ENCODE peak calls at places on chromosome 20, in six cellular contexts. E is ovary, N is body of pancreas, J is OCI-LY7, D is tibial artery, X is IMR-90. A is an unnamed sample.

GRCh38 chr20:63947638-63948456 is 8.4 kb downstream of the UCKL1 start:
- DNase-seq in E (no peak), N (no peak), J (no peak), D (peak), X (no peak), A (no peak)

GRCh38 chr20:32539063-32539816 is 45.9 kb downstream of the NOL4L start:
- DNase-seq in E (no peak), N (no peak), J (no peak), D (no peak), X (no peak), A (no peak)

GRCh38 chr20:53154540-53154939 is 182.4 kb downstream of the TSHZ2 start:
- DNase-seq in E (no peak), N (no peak), J (no peak), D (no peak), X (no peak), A (no peak)

GRCh38 chr20:44142416-44142815 is 44.6 kb downstream of the JPH2 start:
- DNase-seq in E (no peak), N (no peak), J (no peak), D (no peak), X (peak), A (no peak)

GRCh38 chr20:16476032-16476431 is 97.2 kb downstream of the KIF16B start:
- DNase-seq in E (no peak), N (peak), J (peak), D (no peak), X (peak), A (no peak)

GRCh38 chr20:44098657-44099056 is 88.3 kb downstream of the JPH2 start:
- DNase-seq in E (no peak), N (no peak), J (no peak), D (no peak), X (no peak), A (no peak)

GRCh38 chr20:45631184-45631583 is at the start of gene WFDC9:
- DNase-seq in E (no peak), N (no peak), J (no peak), D (no peak), X (no peak), A (no peak)

GRCh38 chr20:62117362-62117646 is 5.0 kb upstream of the LSM14B start:
- DNase-seq in E (no peak), N (no peak), J (no peak), D (no peak), X (no peak), A (no peak)

GRCh38 chr20:45933231-45934045 is 1.0 kb upstream of the PCIF1 start:
- DNase-seq in E (peak), N (peak), J (peak), D (peak), X (peak), A (no peak)

GRCh38 chr20:51700809-51701285 is 67.3 kb downstream of the ATP9A start:
- DNase-seq in E (no peak), N (peak), J (peak), D (no peak), X (peak), A (no peak)

GRCh38 chr20:53510266-53510665 is 83.4 kb downstream of the ZNF217 start:
- DNase-seq in E (no peak), N (no peak), J (no peak), D (no peak), X (no peak), A (no peak)

GRCh38 chr20:3042621-3043020 is 801 bp upstream of the GNRH2 start:
- DNase-seq in E (peak), N (no peak), J (no peak), D (peak), X (no peak), A (no peak)

GRCh38 chr20:44656447-44656846 is 4.9 kb upstream of the ADA start:
- DNase-seq in E (no peak), N (no peak), J (no peak), D (no peak), X (no peak), A (no peak)

GRCh38 chr20:1816384-1817381 is 78.5 kb upstream of the SIRPA start:
- DNase-seq in E (no peak), N (no peak), J (no peak), D (peak), X (peak), A (no peak)

GRCh38 chr20:44683263-44684046 is 31.7 kb upstream of the CCN5 start:
- DNase-seq in E (no peak), N (peak), J (peak), D (peak), X (peak), A (no peak)

GRCh38 chr20:35120012-35120701 is 27.0 kb downstream of the EDEM2 start:
- DNase-seq in E (no peak), N (peak), J (no peak), D (peak), X (peak), A (peak)

GRCh38 chr20:46849751-46850150 is 44.9 kb upstream of the EYA2 start:
- DNase-seq in E (no peak), N (no peak), J (no peak), D (no peak), X (no peak), A (no peak)

GRCh38 chr20:24665741-24666191 is 196.3 kb downstream of the SYNDIG1 start:
- DNase-seq in E (no peak), N (no peak), J (no peak), D (peak), X (no peak), A (no peak)

GRCh38 chr20:20083796-20084195 is 31.5 kb downstream of the CFAP61 start:
- DNase-seq in E (no peak), N (no peak), J (peak), D (no peak), X (peak), A (no peak)

GRCh38 chr20:13166006-13166405 is 55.1 kb upstream of the ISM1 start:
- DNase-seq in E (no peak), N (no peak), J (no peak), D (no peak), X (no peak), A (no peak)

GRCh38 chr20:51758978-51759544 is 9.1 kb downstream of the ATP9A start:
- DNase-seq in E (no peak), N (no peak), J (no peak), D (peak), X (no peak), A (no peak)

GRCh38 chr20:8721098-8721497 is 347.8 kb upstream of the PLCB4 start:
- DNase-seq in E (no peak), N (peak), J (peak), D (no peak), X (peak), A (peak)

GRCh38 chr20:46400828-46401477 is 5.5 kb downstream of the ELMO2 start:
- DNase-seq in E (no peak), N (no peak), J (no peak), D (no peak), X (peak), A (no peak)

GRCh38 chr20:50568549-50568942 is 58.4 kb downstream of the PTPN1 start:
- DNase-seq in E (no peak), N (no peak), J (no peak), D (no peak), X (no peak), A (no peak)

GRCh38 chr20:36368400-36368799 is 62.3 kb downstream of the DLGAP4 start:
- DNase-seq in E (no peak), N (no peak), J (no peak), D (no peak), X (no peak), A (no peak)

GRCh38 chr20:600141-600540 is 10.0 kb downstream of the TCF15 start:
- DNase-seq in E (no peak), N (no peak), J (no peak), D (peak), X (no peak), A (no peak)

GRCh38 chr20:4720121-4720976 is 1.4 kb upstream of the PRND start:
- DNase-seq in E (peak), N (peak), J (peak), D (peak), X (peak), A (peak)

GRCh38 chr20:63864978-63865640 is at the start of gene TPD52L2:
- DNase-seq in E (peak), N (peak), J (peak), D (peak), X (peak), A (peak)

GRCh38 chr20:8670900-8671229 is 398.0 kb upstream of the PLCB4 start:
- DNase-seq in E (no peak), N (no peak), J (no peak), D (no peak), X (no peak), A (no peak)

GRCh38 chr20:17969276-17969883 is 562 bp downstream of the MGME1 start:
- DNase-seq in E (no peak), N (peak), J (peak), D (no peak), X (no peak), A (no peak)

GRCh38 chr20:23178806-23179205 is 92.7 kb upstream of the CD93 start:
- DNase-seq in E (no peak), N (no peak), J (no peak), D (no peak), X (no peak), A (no peak)
- TF ChIP-seq CTCF in E (no peak), N (no peak), J (no peak), D (no peak), X (peak), A (no peak)

GRCh38 chr20:58401123-58401639 is 12.2 kb downstream of the VAPB start:
- DNase-seq in E (no peak), N (no peak), J (no peak), D (no peak), X (no peak), A (no peak)

GRCh38 chr20:58402305-58402704 is 13.3 kb downstream of the VAPB start:
- DNase-seq in E (no peak), N (no peak), J (no peak), D (no peak), X (no peak), A (no peak)

GRCh38 chr20:58398254-58398653 is 9.2 kb downstream of the VAPB start:
- DNase-seq in E (no peak), N (no peak), J (no peak), D (no peak), X (no peak), A (no peak)

GRCh38 chr20:58397429-58397828 is 8.4 kb downstream of the VAPB start:
- DNase-seq in E (no peak), N (no peak), J (no peak), D (no peak), X (no peak), A (no peak)

GRCh38 chr20:58399926-58400325 is 10.9 kb downstream of the VAPB start:
- DNase-seq in E (no peak), N (no peak), J (no peak), D (no peak), X (no peak), A (no peak)
- H3K27ac ChIP-seq in E (no peak), N (no peak), J (no peak), D (no peak), X (no peak), A (no peak)

GRCh38 chr20:57625181-57625958 is 5.1 kb upstream of the ZBP1 start:
- DNase-seq in E (no peak), N (no peak), J (no peak), D (no peak), X (no peak), A (no peak)
- H3K4me3 ChIP-seq in E (no peak), N (no peak), J (no peak), D (no peak), X (no peak), A (no peak)

DNA sequence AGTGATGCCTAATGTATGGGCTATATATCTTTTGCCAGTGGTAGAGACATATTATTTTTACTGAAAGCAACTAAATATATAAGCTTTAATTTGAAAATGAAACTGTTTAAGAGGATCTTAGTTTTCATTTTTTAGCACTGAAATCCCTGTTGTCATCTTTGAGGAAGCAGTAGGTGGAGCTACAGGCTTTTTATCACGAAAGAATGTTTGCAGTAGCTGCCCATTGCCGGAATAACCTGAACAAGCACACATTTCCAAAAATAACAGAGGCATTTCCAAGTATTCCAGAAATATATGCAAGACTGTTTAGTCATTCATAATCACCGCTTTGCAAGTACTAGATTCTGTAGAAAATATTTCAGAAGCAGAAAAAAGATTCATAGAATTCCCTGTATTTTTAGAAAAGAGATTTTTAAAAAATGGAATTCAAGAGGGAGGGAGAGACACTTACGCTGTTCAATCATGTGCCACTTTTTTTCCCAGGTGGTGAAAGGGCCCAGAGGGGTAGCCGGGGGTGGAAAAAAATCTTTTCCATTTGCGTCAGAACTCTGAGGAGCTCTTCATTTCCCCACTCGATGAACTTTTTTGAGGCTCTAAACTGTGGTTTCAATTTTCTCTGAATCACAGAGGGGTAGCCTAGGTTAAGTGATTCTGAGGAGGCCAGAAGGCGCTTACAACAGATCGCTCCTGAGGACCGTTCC is 142.5 kb upstream of the FERMT1 start:
- DNase-seq in E (no peak), N (peak), J (peak), D (no peak), X (peak), A (peak)
- TF ChIP-seq CTCF in E (no peak), N (no peak), J (peak), D (peak), X (peak), A (peak)

GRCh38 chr20:23528867-23529431 is 38.0 kb downstream of the CST8 start:
- DNase-seq in E (no peak), N (no peak), J (no peak), D (no peak), X (no peak), A (no peak)
- H3K27ac ChIP-seq in E (no peak), N (no peak), J (no peak), D (no peak), X (no peak), A (no peak)

GRCh38 chr20:59033093-59033492 is 958 bp upstream of the ATP5F1E start:
- DNase-seq in E (no peak), N (no peak), J (no peak), D (no peak), X (no peak), A (no peak)
- H3K4me3 ChIP-seq in E (peak), N (no peak), J (peak), D (peak), X (peak), A (peak)

A was measured in AG04450.